ENCODE peak calls at places on chromosomes 3 and 15, in six cellular contexts. One of them, this sample, is unnamed.

GRCh38 chr3:146160964-146161724 is at the start of gene PLOD2:
- DNase-seq in HCT116: peak
- DNase-seq in neural progenitor cell: peak
- DNase-seq in HepG2: peak
- DNase-seq in mesendoderm: peak
- DNase-seq in trophoblast cell: peak
- DNase-seq in this sample: no peak

GRCh38 chr3:151856106-151856505 is 17.3 kb upstream of the SUCNR1 start:
- DNase-seq in neural progenitor cell: no peak
- DNase-seq in trophoblast cell: peak
- DNase-seq in HepG2: no peak
- DNase-seq in mesendoderm: no peak
- DNase-seq in HCT116: no peak
- DNase-seq in this sample: no peak

GRCh38 chr3:119930286-119930685 is 148.4 kb downstream of the NR1I2 start:
- DNase-seq in HepG2: no peak
- DNase-seq in neural progenitor cell: no peak
- DNase-seq in mesendoderm: no peak
- DNase-seq in trophoblast cell: peak
- DNase-seq in HCT116: no peak
- DNase-seq in this sample: no peak

GRCh38 chr3:113234688-113235260 is 23.4 kb downstream of the BOC start:
- DNase-seq in HCT116: no peak
- DNase-seq in mesendoderm: peak
- DNase-seq in HepG2: no peak
- DNase-seq in neural progenitor cell: peak
- DNase-seq in trophoblast cell: no peak
- DNase-seq in this sample: no peak

GRCh38 chr3:71564361-71564760 is 19.2 kb downstream of the FOXP1 start:
- DNase-seq in mesendoderm: no peak
- DNase-seq in trophoblast cell: no peak
- DNase-seq in neural progenitor cell: no peak
- DNase-seq in HCT116: no peak
- DNase-seq in HepG2: no peak
- DNase-seq in this sample: no peak

GRCh38 chr3:41369838-41370237 is 170.5 kb downstream of the CTNNB1 start:
- DNase-seq in HCT116: no peak
- DNase-seq in HepG2: no peak
- DNase-seq in trophoblast cell: no peak
- DNase-seq in neural progenitor cell: no peak
- DNase-seq in mesendoderm: peak
- DNase-seq in this sample: no peak

GRCh38 chr15:72784233-72784876 is 797 bp upstream of the ADPGK start:
- DNase-seq in neural progenitor cell: peak
- DNase-seq in HepG2: peak
- DNase-seq in mesendoderm: peak
- DNase-seq in trophoblast cell: peak
- DNase-seq in HCT116: peak
- DNase-seq in this sample: peak

GRCh38 chr3:23644741-23645140 is 161.0 kb upstream of the UBE2E1 start:
- DNase-seq in neural progenitor cell: no peak
- DNase-seq in HCT116: no peak
- DNase-seq in HepG2: no peak
- DNase-seq in trophoblast cell: no peak
- DNase-seq in mesendoderm: no peak
- DNase-seq in this sample: no peak

GRCh38 chr3:29764059-29764458 is 483.2 kb downstream of the RBMS3 start:
- DNase-seq in neural progenitor cell: no peak
- DNase-seq in HepG2: no peak
- DNase-seq in trophoblast cell: no peak
- DNase-seq in HCT116: no peak
- DNase-seq in mesendoderm: peak
- DNase-seq in this sample: no peak

GRCh38 chr3:183290216-183290615 is 37.2 kb downstream of the B3GNT5 start:
- DNase-seq in mesendoderm: no peak
- DNase-seq in HepG2: no peak
- DNase-seq in HCT116: no peak
- DNase-seq in trophoblast cell: peak
- DNase-seq in neural progenitor cell: no peak
- DNase-seq in this sample: no peak

GRCh38 chr3:173214576-173214975 is 73.5 kb upstream of the SPATA16 start:
- DNase-seq in mesendoderm: peak
- DNase-seq in neural progenitor cell: no peak
- DNase-seq in trophoblast cell: no peak
- DNase-seq in HepG2: no peak
- DNase-seq in HCT116: no peak
- DNase-seq in this sample: no peak

GRCh38 chr3:138468886-138469285 is 34.5 kb downstream of the ESYT3 start:
- DNase-seq in HCT116: no peak
- DNase-seq in mesendoderm: no peak
- DNase-seq in HepG2: no peak
- DNase-seq in trophoblast cell: no peak
- DNase-seq in neural progenitor cell: no peak
- DNase-seq in this sample: no peak

GRCh38 chr3:178367817-178368617 is 168.2 kb upstream of the KCNMB2 start:
- DNase-seq in trophoblast cell: no peak
- DNase-seq in HCT116: no peak
- DNase-seq in neural progenitor cell: no peak
- DNase-seq in HepG2: no peak
- DNase-seq in mesendoderm: no peak
- DNase-seq in this sample: no peak

GRCh38 chr3:186452517-186452916 is 90.5 kb upstream of the DGKG start:
- DNase-seq in neural progenitor cell: no peak
- DNase-seq in HepG2: no peak
- DNase-seq in trophoblast cell: no peak
- DNase-seq in HCT116: peak
- DNase-seq in mesendoderm: peak
- DNase-seq in this sample: no peak

GRCh38 chr15:97941572-97941971 is 18.9 kb upstream of the ARRDC4 start:
- DNase-seq in mesendoderm: no peak
- DNase-seq in HCT116: no peak
- DNase-seq in HepG2: no peak
- DNase-seq in trophoblast cell: no peak
- DNase-seq in neural progenitor cell: no peak
- DNase-seq in this sample: no peak

GRCh38 chr15:72616491-72617210 is 37.8 kb upstream of the GOLGA6B start:
- DNase-seq in HCT116: no peak
- DNase-seq in neural progenitor cell: no peak
- DNase-seq in mesendoderm: no peak
- DNase-seq in HepG2: no peak
- DNase-seq in trophoblast cell: no peak
- DNase-seq in this sample: peak

GRCh38 chr15:75436861-75437260 is 14.6 kb downstream of the SIN3A start:
- DNase-seq in HCT116: no peak
- DNase-seq in HepG2: no peak
- DNase-seq in neural progenitor cell: no peak
- DNase-seq in trophoblast cell: no peak
- DNase-seq in mesendoderm: no peak
- DNase-seq in this sample: no peak

GRCh38 chr15:29090617-29091466 is 178.8 kb downstream of the NSMCE3 start:
- DNase-seq in mesendoderm: peak
- DNase-seq in HepG2: peak
- DNase-seq in trophoblast cell: peak
- DNase-seq in HCT116: peak
- DNase-seq in neural progenitor cell: peak
- DNase-seq in this sample: peak

GRCh38 chr3:72679540-72680198 is 168.6 kb downstream of the SHQ1 start:
- DNase-seq in trophoblast cell: no peak
- DNase-seq in neural progenitor cell: no peak
- DNase-seq in HepG2: no peak
- DNase-seq in HCT116: no peak
- DNase-seq in mesendoderm: peak
- DNase-seq in this sample: no peak

GRCh38 chr3:176994876-176995781 is 202.2 kb downstream of the TBL1XR1 start:
- DNase-seq in trophoblast cell: no peak
- DNase-seq in mesendoderm: no peak
- DNase-seq in HepG2: no peak
- DNase-seq in HCT116: no peak
- DNase-seq in neural progenitor cell: no peak
- DNase-seq in this sample: peak

GRCh38 chr3:181725830-181726229 is 14.1 kb downstream of the SOX2 start:
- DNase-seq in HepG2: no peak
- DNase-seq in trophoblast cell: no peak
- DNase-seq in neural progenitor cell: peak
- DNase-seq in mesendoderm: no peak
- DNase-seq in HCT116: no peak
- DNase-seq in this sample: no peak

GRCh38 chr15:27660676-27661075 is 438.4 kb downstream of the OCA2 start:
- DNase-seq in mesendoderm: no peak
- DNase-seq in neural progenitor cell: no peak
- DNase-seq in HepG2: no peak
- DNase-seq in HCT116: no peak
- DNase-seq in trophoblast cell: no peak
- DNase-seq in this sample: no peak

GRCh38 chr3:121252676-121253075 is 293.1 kb downstream of the POLQ start:
- DNase-seq in HepG2: no peak
- DNase-seq in trophoblast cell: no peak
- DNase-seq in HCT116: no peak
- DNase-seq in mesendoderm: no peak
- DNase-seq in neural progenitor cell: no peak
- DNase-seq in this sample: no peak

GRCh38 chr3:45509038-45509767 is 85.3 kb upstream of the LIMD1 start:
- DNase-seq in HCT116: peak
- DNase-seq in HepG2: no peak
- DNase-seq in mesendoderm: peak
- DNase-seq in trophoblast cell: no peak
- DNase-seq in neural progenitor cell: no peak
- DNase-seq in this sample: peak

GRCh38 chr3:58214484-58215316 is 3.9 kb upstream of the DNASE1L3 start:
- DNase-seq in HCT116: no peak
- DNase-seq in trophoblast cell: peak
- DNase-seq in mesendoderm: peak
- DNase-seq in HepG2: no peak
- DNase-seq in neural progenitor cell: no peak
- DNase-seq in this sample: no peak

GRCh38 chr15:96409231-96410138 is 79.0 kb downstream of the NR2F2 start:
- DNase-seq in trophoblast cell: peak
- DNase-seq in mesendoderm: peak
- DNase-seq in neural progenitor cell: peak
- DNase-seq in HepG2: peak
- DNase-seq in HCT116: no peak
- DNase-seq in this sample: no peak

GRCh38 chr3:196989721-196990262 is 21.2 kb upstream of the PIGZ start:
- DNase-seq in HepG2: peak
- DNase-seq in mesendoderm: no peak
- DNase-seq in trophoblast cell: no peak
- DNase-seq in neural progenitor cell: no peak
- DNase-seq in HCT116: no peak
- DNase-seq in this sample: no peak

GRCh38 chr3:139935071-139935865 is at the start of gene CLSTN2:
- DNase-seq in HepG2: no peak
- DNase-seq in mesendoderm: peak
- DNase-seq in HCT116: no peak
- DNase-seq in neural progenitor cell: peak
- DNase-seq in trophoblast cell: peak
- DNase-seq in this sample: no peak

GRCh38 chr3:37993811-37994638 is 3.4 kb downstream of the VILL start:
- DNase-seq in HCT116: no peak
- DNase-seq in neural progenitor cell: peak
- DNase-seq in mesendoderm: peak
- DNase-seq in HepG2: no peak
- DNase-seq in trophoblast cell: peak
- DNase-seq in this sample: peak

GRCh38 chr15:59174846-59175831 is 31.5 kb upstream of the LDHAL6B start:
- DNase-seq in HepG2: peak
- DNase-seq in neural progenitor cell: peak
- DNase-seq in mesendoderm: peak
- DNase-seq in trophoblast cell: peak
- DNase-seq in HCT116: peak
- DNase-seq in this sample: peak
- H3K27ac ChIP-seq in HepG2: no peak
- H3K27ac ChIP-seq in neural progenitor cell: no peak
- H3K27ac ChIP-seq in mesendoderm: no peak
- H3K27ac ChIP-seq in trophoblast cell: no peak
- H3K27ac ChIP-seq in HCT116: no peak
- H3K27ac ChIP-seq in this sample: no peak

DNA sequence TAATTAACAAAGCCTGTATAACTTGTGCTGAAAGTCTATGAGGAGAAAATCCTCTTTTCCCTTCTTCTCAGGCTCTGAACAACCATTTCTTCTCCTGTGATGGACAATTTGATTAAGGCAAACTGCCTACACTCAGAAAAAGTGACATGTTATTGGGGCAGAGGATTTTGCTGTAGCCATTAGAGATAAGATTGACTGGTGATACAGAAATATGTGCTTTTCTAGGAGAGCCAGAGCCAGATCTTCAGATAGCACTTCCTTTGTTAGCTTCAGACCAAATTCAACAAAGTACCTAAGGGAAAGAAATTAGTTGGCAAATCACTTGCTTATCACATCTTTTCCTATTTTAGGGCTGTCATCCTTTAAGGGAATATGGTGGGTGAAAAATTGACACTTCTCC is 259.9 kb downstream of the ARPP21 start:
- DNase-seq in mesendoderm: peak
- DNase-seq in HCT116: no peak
- DNase-seq in trophoblast cell: no peak
- DNase-seq in HepG2: no peak
- DNase-seq in neural progenitor cell: no peak
- DNase-seq in this sample: no peak
- H3K4me3 ChIP-seq in mesendoderm: no peak
- H3K4me3 ChIP-seq in HCT116: no peak
- H3K4me3 ChIP-seq in trophoblast cell: no peak
- H3K4me3 ChIP-seq in HepG2: no peak
- H3K4me3 ChIP-seq in neural progenitor cell: no peak
- H3K4me3 ChIP-seq in this sample: no peak

GRCh38 chr3:194637541-194638400 is 4.6 kb upstream of the TMEM44 start:
- DNase-seq in HepG2: no peak
- DNase-seq in mesendoderm: no peak
- DNase-seq in HCT116: no peak
- DNase-seq in neural progenitor cell: no peak
- DNase-seq in trophoblast cell: no peak
- DNase-seq in this sample: no peak

GRCh38 chr3:194637066-194637465 is 3.8 kb upstream of the TMEM44 start:
- DNase-seq in HepG2: no peak
- DNase-seq in trophoblast cell: no peak
- DNase-seq in HCT116: no peak
- DNase-seq in mesendoderm: peak
- DNase-seq in neural progenitor cell: no peak
- DNase-seq in this sample: no peak

GRCh38 chr3:194642769-194643168 is 9.6 kb upstream of the TMEM44 start:
- DNase-seq in HCT116: no peak
- DNase-seq in mesendoderm: no peak
- DNase-seq in HepG2: no peak
- DNase-seq in trophoblast cell: peak
- DNase-seq in neural progenitor cell: no peak
- DNase-seq in this sample: no peak

GRCh38 chr3:194638991-194639605 is 5.9 kb upstream of the TMEM44 start:
- DNase-seq in trophoblast cell: no peak
- DNase-seq in mesendoderm: no peak
- DNase-seq in HepG2: no peak
- DNase-seq in HCT116: no peak
- DNase-seq in neural progenitor cell: no peak
- DNase-seq in this sample: no peak

GRCh38 chr3:194640829-194641228 is 7.6 kb upstream of the TMEM44 start:
- DNase-seq in neural progenitor cell: peak
- DNase-seq in HCT116: peak
- DNase-seq in mesendoderm: peak
- DNase-seq in trophoblast cell: peak
- DNase-seq in HepG2: peak
- DNase-seq in this sample: peak
- H3K4me2 ChIP-seq in neural progenitor cell: no peak
- H3K4me2 ChIP-seq in HCT116: no peak
- H3K4me2 ChIP-seq in mesendoderm: no peak
- H3K4me2 ChIP-seq in trophoblast cell: no peak
- H3K4me2 ChIP-seq in HepG2: no peak
- H3K4me2 ChIP-seq in this sample: no peak

GRCh38 chr3:56693750-56694149 is 10.7 kb upstream of the TASOR start:
- DNase-seq in mesendoderm: no peak
- DNase-seq in trophoblast cell: peak
- DNase-seq in HCT116: no peak
- DNase-seq in HepG2: no peak
- DNase-seq in neural progenitor cell: no peak
- DNase-seq in this sample: no peak
- H3K27ac ChIP-seq in mesendoderm: no peak
- H3K27ac ChIP-seq in trophoblast cell: no peak
- H3K27ac ChIP-seq in HCT116: no peak
- H3K27ac ChIP-seq in HepG2: no peak
- H3K27ac ChIP-seq in neural progenitor cell: no peak
- H3K27ac ChIP-seq in this sample: peak